ENCODE peak calls at places on chromosome 4, in ten cellular contexts. P is ovary, G is MM.1S, I is esophagus muscularis mucosa, H is AG09309, L is thoracic aorta, A is astrocyte of the spinal cord, M is aorta, W is fibroblast of lung, E is mucosa of descending colon. U is an unnamed sample.

GRCh38 chr4:91636083-91636482 is 667.7 kb upstream of the GRID2 start:
- DNase-seq in P (no peak), G (no peak), I (no peak), H (no peak), L (no peak), A (no peak), M (no peak), W (no peak), E (no peak), U (no peak)

GRCh38 chr4:22070256-22070655 is 121.7 kb upstream of the KCNIP4 start:
- DNase-seq in P (no peak), G (no peak), I (no peak), H (no peak), L (no peak), A (no peak), M (no peak), W (no peak), E (no peak), U (no peak)

GRCh38 chr4:76546282-76547166 is 111.5 kb downstream of the SHROOM3 start:
- DNase-seq in P (no peak), G (no peak), I (no peak), H (peak; percentile 88), L (peak; percentile 14), A (peak; percentile 91), M (peak; percentile 83), W (peak; percentile 94), E (peak; percentile 35), U (no peak)

GRCh38 chr4:8181119-8181518 is 18.0 kb upstream of the SH3TC1 start:
- DNase-seq in P (no peak), G (no peak), I (no peak), H (no peak), L (no peak), A (no peak), M (no peak), W (no peak), E (no peak), U (no peak)

GRCh38 chr4:47913858-47914218 is 545 bp downstream of the NFXL1 start:
- DNase-seq in P (peak; percentile 41), G (peak; percentile 36), I (no peak), H (no peak), L (no peak), A (peak; percentile 14), M (peak; percentile 83), W (peak; percentile 12), E (peak; percentile 69), U (no peak)

GRCh38 chr4:25860586-25861421 is 2.0 kb downstream of the SEL1L3 start:
- DNase-seq in P (no peak), G (no peak), I (no peak), H (no peak), L (no peak), A (no peak), M (no peak), W (no peak), E (peak; percentile 50), U (no peak)

GRCh38 chr4:157389751-157390150 is 169.2 kb downstream of the GRIA2 start:
- DNase-seq in P (no peak), G (no peak), I (no peak), H (no peak), L (no peak), A (peak; percentile 5), M (no peak), W (no peak), E (no peak), U (no peak)

GRCh38 chr4:115655626-115656025 is 542.2 kb upstream of the NDST4 start:
- DNase-seq in P (no peak), G (no peak), I (no peak), H (no peak), L (no peak), A (no peak), M (no peak), W (no peak), E (no peak), U (no peak)

GRCh38 chr4:47061435-47061834 is 30.1 kb downstream of the GABRB1 start:
- DNase-seq in P (no peak), G (no peak), I (no peak), H (no peak), L (no peak), A (peak; percentile 78), M (no peak), W (peak; percentile 74), E (no peak), U (no peak)

GRCh38 chr4:109683621-109684253 is 19.5 kb downstream of the CASP6 start:
- DNase-seq in P (no peak), G (no peak), I (no peak), H (no peak), L (no peak), A (no peak), M (no peak), W (no peak), E (no peak), U (no peak)

GRCh38 chr4:88949605-88950004 is 107.4 kb downstream of the FAM13A start:
- DNase-seq in P (no peak), G (no peak), I (no peak), H (no peak), L (no peak), A (no peak), M (no peak), W (no peak), E (peak; percentile 73), U (no peak)

GRCh38 chr4:40870076-40870624 is 120.4 kb downstream of the NSUN7 start:
- DNase-seq in P (no peak), G (no peak), I (no peak), H (no peak), L (no peak), A (no peak), M (no peak), W (peak; percentile 9), E (no peak), U (no peak)

DNA sequence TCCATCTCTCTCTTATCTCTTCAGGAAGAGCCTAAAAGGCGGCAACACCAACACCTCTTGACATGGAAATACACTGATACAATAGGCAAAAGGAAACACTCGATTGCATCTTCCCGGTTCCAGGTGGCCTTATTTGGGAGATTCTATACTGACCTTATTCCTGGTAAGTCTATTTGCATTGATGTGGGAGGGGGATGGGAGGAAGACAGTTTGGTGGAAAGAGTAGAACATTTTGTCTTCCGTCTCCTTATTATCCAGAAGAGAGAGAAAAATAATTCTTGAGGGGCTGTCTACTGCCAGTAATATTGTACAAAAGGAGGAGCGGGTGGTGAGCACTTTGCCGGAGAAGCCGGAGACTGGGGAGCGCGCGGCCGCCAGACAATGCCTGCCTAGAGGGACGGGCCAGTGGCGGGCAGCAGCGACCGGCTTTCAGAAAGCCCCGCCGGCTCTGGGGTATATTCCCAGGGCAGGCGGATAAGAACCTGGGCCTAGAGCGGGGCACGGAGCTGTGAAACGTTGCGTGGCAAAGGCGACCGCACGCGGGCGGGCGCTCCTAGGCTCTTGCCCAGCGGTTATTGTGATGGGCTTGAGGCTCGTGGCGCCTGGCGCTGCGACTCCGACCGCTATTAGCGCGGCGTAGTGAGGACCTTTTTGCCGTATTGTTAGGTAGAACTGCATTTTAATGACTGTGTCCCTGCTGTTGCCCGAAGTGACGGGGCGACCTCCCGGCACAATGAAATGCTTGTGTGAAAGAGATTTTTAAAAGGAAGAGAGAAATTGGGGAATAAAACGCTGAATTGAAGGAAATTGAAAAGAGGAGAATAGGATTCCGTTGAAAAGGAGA is 520 bp downstream of the PRDM8 start:
- DNase-seq in P (no peak), G (no peak), I (no peak), H (no peak), L (no peak), A (no peak), M (peak; percentile 78), W (peak; percentile 39), E (no peak), U (no peak)
- H3K4me3 ChIP-seq in P (peak overlapping the region; percentile 20), G (no peak overlapping the region), I (peak overlapping the region; percentile 43), H (peak overlapping the region; percentile 53), L (peak overlapping the region; percentile 57), A (peak overlapping the region; percentile 48), M (no peak overlapping the region), W (peak overlapping the region; percentile 44), E (no peak overlapping the region), U (peak overlapping the region; percentile 6)

GRCh38 chr4:153448003-153448731 is 18.0 kb upstream of the TMEM131L start:
- DNase-seq in P (no peak), G (no peak), I (no peak), H (no peak), L (no peak), A (peak; percentile 36), M (no peak), W (peak; percentile 37), E (no peak), U (no peak)
- H3K4me3 ChIP-seq in P (no peak overlapping the region), G (no peak overlapping the region), I (no peak overlapping the region), H (peak overlapping the region; percentile 6), L (peak overlapping the region; percentile 26), A (no peak overlapping the region), M (peak overlapping the region; percentile 54), W (peak overlapping the region; percentile 13), E (no peak overlapping the region), U (no peak overlapping the region)

GRCh38 chr4:997375-998071 is 4.3 kb upstream of the SLC26A1 start:
- DNase-seq in P (no peak), G (no peak), I (no peak), H (no peak), L (no peak), A (no peak), M (no peak), W (no peak), E (no peak), U (no peak)
- H3K4me3 ChIP-seq in P (no peak overlapping the region), G (no peak overlapping the region), I (peak overlapping the region; percentile 45), H (no peak overlapping the region), L (peak overlapping the region; percentile 49), A (no peak overlapping the region), M (no peak overlapping the region), W (no peak overlapping the region), E (no peak overlapping the region), U (no peak overlapping the region)

GRCh38 chr4:177546745-177547144 is 104.5 kb upstream of the AGA start:
- DNase-seq in P (no peak), G (no peak), I (no peak), H (no peak), L (no peak), A (no peak), M (no peak), W (peak; percentile 18), E (no peak), U (no peak)
- H3K4me3 ChIP-seq in P (no peak overlapping the region), G (no peak overlapping the region), I (no peak overlapping the region), H (no peak overlapping the region), L (no peak overlapping the region), A (no peak overlapping the region), M (no peak overlapping the region), W (no peak overlapping the region), E (no peak overlapping the region), U (no peak overlapping the region)

GRCh38 chr4:122052714-122053113 is 99.4 kb upstream of the BLTP1 start:
- DNase-seq in P (no peak), G (no peak), I (no peak), H (no peak), L (no peak), A (no peak), M (no peak), W (no peak), E (no peak), U (no peak)
- H3K4me3 ChIP-seq in P (no peak overlapping the region), G (no peak overlapping the region), I (no peak overlapping the region), H (no peak overlapping the region), L (no peak overlapping the region), A (no peak overlapping the region), M (no peak overlapping the region), W (no peak overlapping the region), E (no peak overlapping the region), U (no peak overlapping the region)

GRCh38 chr4:170497729-170498128 is 408.0 kb upstream of the AADAT start:
- DNase-seq in P (no peak), G (no peak), I (no peak), H (no peak), L (no peak), A (no peak), M (no peak), W (no peak), E (no peak), U (no peak)
- H3K4me3 ChIP-seq in P (no peak overlapping the region), G (peak overlapping the region; percentile 58), I (no peak overlapping the region), H (no peak overlapping the region), L (peak overlapping the region; percentile 64), A (no peak overlapping the region), M (peak overlapping the region; percentile 1), W (no peak overlapping the region), E (no peak overlapping the region), U (no peak overlapping the region)

U was measured in lower leg skin.